ENCODE peak calls at places on chromosomes 6 and 20, in seven cellular contexts. G is hepatocyte; C is fibroblast of lung; E is effector memory CD8-positive, alpha-beta T cell; W is activated CD8-positive, alpha-beta memory T cell treated with anti-CD3 and anti-CD28 coated beads, Interleukin-2, amount 10 ng/mL, durations not matched to agents 7 days and 5 days; S is sigmoid colon; N is NCI-H1436. P is an unnamed sample.

GRCh38 chr6:151705994-151706733 is 101.3 kb upstream of the ESR1 start:
- DNase-seq in W (no peak), E (no peak), S (no peak), C (no peak), G (no peak), N (no peak), P (no peak)

GRCh38 chr6:55450007-55450406 is 122.7 kb downstream of the GFRAL start:
- DNase-seq in G (no peak), N (no peak), E (no peak), C (peak), S (no peak), W (no peak), P (no peak)

GRCh38 chr6:21201181-21201580 is 392.4 kb upstream of the SOX4 start:
- DNase-seq in C (no peak), N (no peak), W (no peak), E (no peak), G (no peak), S (no peak), P (no peak)

GRCh38 chr20:41175727-41176330 is 38.5 kb downstream of the PLCG1 start:
- DNase-seq in W (no peak), C (no peak), S (no peak), E (no peak), G (no peak), N (no peak), P (no peak)

GRCh38 chr20:10137533-10137932 is 81.1 kb upstream of the SNAP25 start:
- DNase-seq in C (no peak), W (no peak), S (no peak), G (no peak), N (no peak), E (no peak), P (no peak)

GRCh38 chr6:140134224-140134623 is 759.8 kb upstream of the CITED2 start:
- DNase-seq in S (peak), G (no peak), E (no peak), C (no peak), W (no peak), N (no peak), P (no peak)

GRCh38 chr6:109079981-109080380 is 14.7 kb downstream of the SESN1 start:
- DNase-seq in W (no peak), C (no peak), E (no peak), N (no peak), S (peak), G (no peak), P (no peak)

GRCh38 chr6:157242791-157243190 is 80.5 kb downstream of the TMEM242 start:
- DNase-seq in G (no peak), W (no peak), S (no peak), C (no peak), N (no peak), E (no peak), P (no peak)

GRCh38 chr6:39876826-39877225 is 57.4 kb downstream of the MOCS1 start:
- DNase-seq in E (no peak), G (no peak), N (no peak), C (no peak), S (no peak), W (no peak), P (no peak)

GRCh38 chr6:117536317-117536716 is 53.8 kb downstream of the DCBLD1 start:
- DNase-seq in C (peak), W (no peak), G (peak), E (no peak), S (no peak), N (no peak), P (no peak)